ENCODE peak calls at places on chromosome 16, in four cellular contexts. U is IMR-90, Q is Peyer's patch, E is body of pancreas. T is an unnamed sample.

GRCh38 chr16:88195021-88195581 is 187.7 kb upstream of the ZNF469 start:
- DNase-seq in U (peak; percentile 52), E (no peak), Q (no peak), T (no peak)

GRCh38 chr16:29820730-29821662 is 734 bp downstream of the MVP start:
- DNase-seq in U (no peak), Q (peak; percentile 89), E (peak; percentile 78), T (peak; percentile 47)

GRCh38 chr16:19135896-19136438 is 22.2 kb downstream of the ITPRIPL2 start:
- DNase-seq in Q (peak; percentile 84), U (peak; percentile 50), E (no peak), T (peak; percentile 37)

GRCh38 chr16:27470567-27471431 is 68.8 kb downstream of the IL21R start:
- DNase-seq in U (peak; percentile 74), Q (no peak), E (no peak), T (no peak)

GRCh38 chr16:3610698-3611144 is 685 bp downstream of the SLX4 start:
- DNase-seq in E (no peak), Q (no peak), U (no peak), T (no peak)

GRCh38 chr16:84526794-84527485 is 22.5 kb upstream of the MEAK7 start:
- DNase-seq in U (peak; percentile 49), E (no peak), Q (no peak), T (no peak)

GRCh38 chr16:15548482-15548891 is 94.5 kb downstream of the MARF1 start:
- DNase-seq in U (peak; percentile 16), Q (no peak), E (no peak), T (no peak)

GRCh38 chr16:70470927-70471341 is 16.5 kb downstream of the FCSK start:
- DNase-seq in Q (no peak), U (peak; percentile 10), E (peak; percentile 35), T (peak; percentile 36)

GRCh38 chr16:87806608-87807546 is 41.1 kb upstream of the KLHDC4 start:
- DNase-seq in Q (peak; percentile 79), U (peak; percentile 92), E (peak; percentile 65), T (peak; percentile 67)

GRCh38 chr16:78237346-78237745 is 137.9 kb downstream of the WWOX start:
- DNase-seq in E (no peak), U (no peak), Q (no peak), T (no peak)

GRCh38 chr16:11297492-11298142 is 16.5 kb upstream of the PRM1 start:
- DNase-seq in E (peak; percentile 90), Q (peak; percentile 94), U (peak; percentile 70), T (peak; percentile 87)

GRCh38 chr16:68264128-68265077 is at the start of gene SLC7A6:
- DNase-seq in Q (peak; percentile 89), E (peak; percentile 68), U (peak; percentile 69), T (peak; percentile 86)

GRCh38 chr16:30527635-30528178 is 1.3 kb upstream of the ZNF768 start:
- DNase-seq in E (peak; percentile 46), U (no peak), Q (peak; percentile 71), T (no peak)

GRCh38 chr16:27246439-27246838 is 22.1 kb downstream of the NSMCE1 start:
- DNase-seq in Q (peak; percentile 41), E (no peak), U (no peak), T (peak; percentile 12)

GRCh38 chr16:17083628-17084027 is 387.1 kb downstream of the XYLT1 start:
- DNase-seq in Q (no peak), U (no peak), E (no peak), T (no peak)

GRCh38 chr16:30094541-30095165 is 1.4 kb downstream of the YPEL3 start:
- DNase-seq in U (no peak), Q (no peak), E (no peak), T (peak; percentile 81)

GRCh38 chr16:10979717-10980601 is 35.6 kb downstream of the CLEC16A start:
- DNase-seq in U (no peak), Q (no peak), E (no peak), T (peak; percentile 44)

GRCh38 chr16:48559462-48560211 is 50.3 kb downstream of the N4BP1 start:
- DNase-seq in Q (no peak), U (peak; percentile 18), E (no peak), T (no peak)

GRCh38 chr16:78925071-78925714 is 675.3 kb downstream of the MAF start:
- DNase-seq in Q (peak; percentile 80), U (no peak), E (peak; percentile 35), T (peak; percentile 45)

GRCh38 chr16:700684-701584 is 4.7 kb downstream of the FBXL16 start:
- DNase-seq in Q (no peak), E (no peak), U (no peak), T (peak; percentile 91)

GRCh38 chr16:88636488-88637265 is 1.7 kb upstream of the IL17C start:
- DNase-seq in Q (no peak), E (no peak), U (peak; percentile 6), T (peak; percentile 41)

GRCh38 chr16:34078697-34079096 is 619.3 kb downstream of the TP53TG3F start:
- DNase-seq in U (peak; percentile 65), Q (no peak), E (no peak), T (no peak)

GRCh38 chr16:71552698-71553503 is 24.0 kb downstream of the TAT start:
- DNase-seq in E (no peak), U (no peak), Q (no peak), T (no peak)

GRCh38 chr16:22397459-22397858 is 23.0 kb upstream of the CDR2 start:
- DNase-seq in U (peak; percentile 96), E (no peak), Q (no peak), T (no peak)

GRCh38 chr16:82034981-82035612 is at the start of gene HSD17B2:
- DNase-seq in U (peak; percentile 7), E (no peak), Q (peak; percentile 88), T (no peak)

GRCh38 chr16:66364117-66364958 is 2.2 kb upstream of the CDH5 start:
- DNase-seq in E (peak; percentile 43), Q (no peak), U (no peak), T (no peak)

GRCh38 chr16:73065617-73066313 is 17.8 kb upstream of the ZFHX3 start:
- DNase-seq in Q (peak; percentile 47), U (no peak), E (no peak), T (peak; percentile 87)

GRCh38 chr16:1871974-1872635 is at the start of gene MEIOB:
- DNase-seq in Q (peak; percentile 54), U (no peak), E (peak; percentile 42), T (peak; percentile 51)

GRCh38 chr16:17154981-17155380 is 315.8 kb downstream of the XYLT1 start:
- DNase-seq in U (no peak), E (peak; percentile 21), Q (no peak), T (no peak)

GRCh38 chr16:30145692-30146091 is 22.7 kb upstream of the MAPK3 start:
- DNase-seq in E (no peak), Q (no peak), U (no peak), T (no peak)

GRCh38 chr16:81937305-81938038 is 73.8 kb downstream of the SDR42E1 start:
- DNase-seq in Q (no peak), E (no peak), U (no peak), T (no peak)

GRCh38 chr16:48623304-48624016 is 13.5 kb upstream of the N4BP1 start:
- DNase-seq in E (peak; percentile 86), U (peak; percentile 75), Q (peak; percentile 92), T (peak; percentile 96)

GRCh38 chr16:66420396-66420795 is 6.7 kb upstream of the BEAN1 start:
- DNase-seq in E (no peak), U (peak; percentile 50), Q (no peak), T (no peak)

GRCh38 chr16:50303605-50304466 is 37.5 kb downstream of the ADCY7 start:
- DNase-seq in Q (peak; percentile 47), U (peak; percentile 70), E (no peak), T (peak; percentile 79)

GRCh38 chr16:50323335-50324011 is 45.3 kb downstream of the BRD7 start:
- DNase-seq in Q (no peak), E (no peak), U (peak; percentile 56), T (no peak)

GRCh38 chr16:85947511-85948509 is 48.8 kb downstream of the IRF8 start:
- DNase-seq in U (no peak), Q (peak; percentile 76), E (no peak), T (peak; percentile 72)

GRCh38 chr16:53992057-53992378 is 288.1 kb downstream of the FTO start:
- DNase-seq in E (no peak), Q (no peak), U (no peak), T (no peak)

GRCh38 chr16:29962344-29962994 is 590 bp downstream of the TMEM219 start:
- DNase-seq in Q (no peak), U (peak; percentile 27), E (peak; percentile 35), T (peak; percentile 37)

GRCh38 chr16:18788828-18789514 is 1.2 kb downstream of the RPS15A start:
- DNase-seq in E (no peak), U (no peak), Q (no peak), T (no peak)

GRCh38 chr16:85286970-85287814 is 174.9 kb upstream of the CIBAR2 start:
- DNase-seq in E (peak; percentile 15), Q (no peak), U (peak; percentile 65), T (peak; percentile 88)

GRCh38 chr16:74695450-74696422 is 4.9 kb downstream of the MLKL start:
- DNase-seq in Q (peak; percentile 92), U (peak; percentile 93), E (peak; percentile 93), T (peak; percentile 97)
- H3K4me3 ChIP-seq in Q (peak overlapping the region; percentile 40), U (peak overlapping the region; percentile 43), E (no peak overlapping the region), T (peak overlapping the region; percentile 25)

DNA sequence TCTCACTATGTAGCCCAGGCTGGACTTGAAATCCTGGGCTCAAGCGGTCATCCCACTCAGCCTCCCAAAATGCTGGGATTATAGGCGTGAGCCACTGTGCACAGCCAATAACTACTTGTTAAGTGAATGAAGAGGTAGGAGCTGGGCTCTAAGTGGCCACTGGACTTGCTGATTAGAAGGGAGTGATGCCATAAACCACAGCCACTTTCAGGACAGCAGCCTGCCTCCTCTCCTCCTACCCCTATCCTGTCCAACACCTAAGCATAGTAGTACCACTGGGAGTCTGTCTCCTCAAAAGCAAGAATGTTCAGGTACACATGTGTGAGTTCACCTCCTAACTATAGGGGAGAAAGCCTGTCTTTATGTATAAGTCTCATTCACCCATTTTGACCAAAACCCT is 12.2 kb upstream of the COG7 start:
- DNase-seq in U (no peak), Q (no peak), E (no peak), T (no peak)
- TF ChIP-seq POLR2A in U (no peak), Q (no peak), E (no peak), T (no peak)

GRCh38 chr16:35182043-35182677 is 1722.7 kb downstream of the TP53TG3F start:
- DNase-seq in E (no peak), Q (no peak), U (no peak), T (no peak)
- H3K9me3 ChIP-seq in E (no peaks in the 10 kb centered on the region), Q (no peaks in the 10 kb centered on the region), U (peaks cover 30% of the 10 kb centered on the region), T (no peaks in the 10 kb centered on the region)

GRCh38 chr16:51807551-51807950 is 656.5 kb upstream of the SALL1 start:
- DNase-seq in E (no peak), Q (no peak), U (no peak), T (no peak)
- H3K4me3 ChIP-seq in E (no peak overlapping the region), Q (no peak overlapping the region), U (no peak overlapping the region), T (no peak overlapping the region)

GRCh38 chr16:13392341-13392740 is 490.9 kb downstream of the SHISA9 start:
- DNase-seq in U (no peak), E (no peak), Q (no peak), T (no peak)

GRCh38 chr16:13390986-13391305 is 489.5 kb downstream of the SHISA9 start:
- DNase-seq in U (no peak), E (no peak), Q (no peak), T (no peak)

GRCh38 chr16:13393816-13394215 is 492.4 kb downstream of the SHISA9 start:
- DNase-seq in U (no peak), E (no peak), Q (no peak), T (no peak)

GRCh38 chr16:13391337-13391736 is 489.9 kb downstream of the SHISA9 start:
- DNase-seq in U (no peak), E (no peak), Q (no peak), T (no peak)

GRCh38 chr16:13390093-13390985 is 488.9 kb downstream of the SHISA9 start:
- DNase-seq in E (no peak), U (no peak), Q (no peak), T (no peak)
- TF ChIP-seq POLR2A in E (no peak), U (no peak), Q (no peak), T (no peak)

T was measured in upper lobe of left lung.